ENCODE peak calls at places on chromosomes 5 and 9, in four cellular contexts. R, B, V and E are unnamed samples. For H3K27me3, the result is how much of the 10 kb centered on the place peaks cover.

GRCh38 chr9:16138961-16139441 is 586.2 kb downstream of the CCDC171 start:
- DNase-seq in V (peak), B (no peak), R (no peak), E (no peak)

GRCh38 chr5:523658-524441 is 399 bp downstream of the SLC9A3 start:
- DNase-seq in R (no peak), B (peak), V (no peak), E (no peak)

GRCh38 chr5:132280371-132281240 is 13.6 kb upstream of the SLC22A4 start:
- DNase-seq in B (no peak), V (no peak), R (no peak), E (no peak)

GRCh38 chr5:172877496-172878260 is 43.6 kb downstream of the ERGIC1 start:
- DNase-seq in V (no peak), B (no peak), R (no peak), E (no peak)

GRCh38 chr5:148033138-148033537 is 30.6 kb upstream of the SPINK5 start:
- DNase-seq in B (no peak), R (no peak), V (no peak), E (peak)

GRCh38 chr9:9222730-9223129 is 1390.1 kb downstream of the PTPRD start:
- DNase-seq in V (no peak), B (no peak), R (no peak), E (no peak)

GRCh38 chr9:107827304-107827703 is 337.7 kb upstream of the KLF4 start:
- DNase-seq in R (no peak), V (no peak), B (no peak), E (no peak)

GRCh38 chr5:131357739-131358561 is 94.1 kb downstream of the CDC42SE2 start:
- DNase-seq in B (no peak), V (no peak), R (no peak), E (peak)

GRCh38 chr5:68070641-68071191 is 144.8 kb upstream of the PIK3R1 start:
- DNase-seq in R (no peak), V (no peak), B (no peak), E (no peak)

GRCh38 chr9:26863074-26863473 is 29.5 kb downstream of the CAAP1 start:
- DNase-seq in R (no peak), V (peak), B (peak), E (no peak)

GRCh38 chr9:35749515-35750255 is 598 bp downstream of the RGP1 start:
- DNase-seq in V (no peak), R (peak), B (peak), E (peak)

GRCh38 chr9:83281306-83282255 is 218.6 kb upstream of the RASEF start:
- DNase-seq in B (no peak), R (peak), V (peak), E (peak)

GRCh38 chr5:45796959-45797553 is 100.9 kb upstream of the HCN1 start:
- DNase-seq in V (no peak), R (no peak), B (peak), E (no peak)

GRCh38 chr5:74099538-74099937 is 473.5 kb downstream of the ARHGEF28 start:
- DNase-seq in V (no peak), R (no peak), B (no peak), E (no peak)

GRCh38 chr5:35813456-35813855 is 43.2 kb upstream of the IL7R start:
- DNase-seq in R (no peak), V (no peak), B (no peak), E (no peak)

GRCh38 chr9:93300175-93300572 is 116.2 kb downstream of the WNK2 start:
- DNase-seq in V (no peak), B (no peak), R (no peak), E (no peak)

GRCh38 chr5:135019314-135019713 is 14.7 kb downstream of the PITX1 start:
- DNase-seq in B (no peak), V (no peak), R (no peak), E (no peak)

GRCh38 chr5:76386360-76386759 is 16.7 kb upstream of the IQGAP2 start:
- DNase-seq in V (no peak), B (no peak), R (peak), E (no peak)

GRCh38 chr5:179916523-179916922 is 8.8 kb upstream of the TBC1D9B start:
- DNase-seq in R (no peak), V (no peak), B (peak), E (no peak)

GRCh38 chr9:106634641-106635040 is 228.3 kb upstream of the ZNF462 start:
- DNase-seq in V (no peak), R (no peak), B (no peak), E (no peak)

GRCh38 chr9:93458702-93459101 is 5.3 kb upstream of the FAM120AOS start:
- DNase-seq in V (peak), B (no peak), R (no peak), E (peak)

GRCh38 chr9:38036359-38037084 is 32.5 kb downstream of the SHB start:
- DNase-seq in B (no peak), V (peak), R (no peak), E (peak)

GRCh38 chr5:1446602-1447343 is 1.5 kb upstream of the SLC6A3 start:
- DNase-seq in R (no peak), B (peak), V (no peak), E (no peak)

GRCh38 chr5:112407666-112408065 is 11.4 kb downstream of the EPB41L4A start:
- DNase-seq in R (no peak), V (no peak), B (no peak), E (no peak)

GRCh38 chr5:93602261-93603149 is 19.5 kb downstream of the NR2F1 start:
- DNase-seq in B (peak), V (no peak), R (no peak), E (no peak)

GRCh38 chr9:27471789-27472585 is 52.1 kb upstream of the IFNK start:
- DNase-seq in V (no peak), B (no peak), R (no peak), E (no peak)

GRCh38 chr9:129733632-129733953 is 19.2 kb downstream of the PTGES start:
- DNase-seq in V (no peak), B (no peak), R (no peak), E (no peak)

GRCh38 chr5:85556464-85556863 is 1061.3 kb upstream of the COX7C start:
- DNase-seq in R (no peak), V (no peak), B (no peak), E (no peak)

GRCh38 chr9:81534138-81534865 is 155.0 kb downstream of the TLE1 start:
- DNase-seq in R (no peak), B (peak), V (no peak), E (peak)

GRCh38 chr9:133090752-133091325 is 29.1 kb downstream of the CEL start:
- DNase-seq in V (no peak), R (no peak), B (no peak), E (no peak)

GRCh38 chr9:76873056-76873792 is 32.7 kb downstream of the PRUNE2 start:
- DNase-seq in V (peak), R (no peak), B (peak), E (no peak)
- H3K4me3 ChIP-seq in V (no peak), R (no peak), B (peak), E (no peak)

GRCh38 chr5:52692039-52692438 is 95.7 kb upstream of the ITGA1 start:
- DNase-seq in R (no peak), V (no peak), B (no peak), E (peak)

GRCh38 chr5:52690236-52690685 is 97.5 kb upstream of the ITGA1 start:
- DNase-seq in V (peak), R (no peak), B (no peak), E (no peak)

GRCh38 chr5:52692618-52693017 is 95.1 kb upstream of the ITGA1 start:
- DNase-seq in R (no peak), B (no peak), V (no peak), E (no peak)

GRCh38 chr5:52693836-52694235 is 93.9 kb upstream of the ITGA1 start:
- DNase-seq in B (no peak), V (no peak), R (no peak), E (no peak)

GRCh38 chr5:52693279-52693678 is 94.4 kb upstream of the ITGA1 start:
- DNase-seq in R (peak), V (peak), B (peak), E (peak)
- TF ChIP-seq CTCF in R (no peak), V (peak), B (peak), E (peak)

GRCh38 chr5:44387391-44387790 is 1.8 kb downstream of the FGF10 start:
- DNase-seq in B (peak), R (no peak), V (no peak), E (no peak)
- H3K27me3 ChIP-seq in B (half or more), R (under half), V (under half), E (under half)

DNA sequence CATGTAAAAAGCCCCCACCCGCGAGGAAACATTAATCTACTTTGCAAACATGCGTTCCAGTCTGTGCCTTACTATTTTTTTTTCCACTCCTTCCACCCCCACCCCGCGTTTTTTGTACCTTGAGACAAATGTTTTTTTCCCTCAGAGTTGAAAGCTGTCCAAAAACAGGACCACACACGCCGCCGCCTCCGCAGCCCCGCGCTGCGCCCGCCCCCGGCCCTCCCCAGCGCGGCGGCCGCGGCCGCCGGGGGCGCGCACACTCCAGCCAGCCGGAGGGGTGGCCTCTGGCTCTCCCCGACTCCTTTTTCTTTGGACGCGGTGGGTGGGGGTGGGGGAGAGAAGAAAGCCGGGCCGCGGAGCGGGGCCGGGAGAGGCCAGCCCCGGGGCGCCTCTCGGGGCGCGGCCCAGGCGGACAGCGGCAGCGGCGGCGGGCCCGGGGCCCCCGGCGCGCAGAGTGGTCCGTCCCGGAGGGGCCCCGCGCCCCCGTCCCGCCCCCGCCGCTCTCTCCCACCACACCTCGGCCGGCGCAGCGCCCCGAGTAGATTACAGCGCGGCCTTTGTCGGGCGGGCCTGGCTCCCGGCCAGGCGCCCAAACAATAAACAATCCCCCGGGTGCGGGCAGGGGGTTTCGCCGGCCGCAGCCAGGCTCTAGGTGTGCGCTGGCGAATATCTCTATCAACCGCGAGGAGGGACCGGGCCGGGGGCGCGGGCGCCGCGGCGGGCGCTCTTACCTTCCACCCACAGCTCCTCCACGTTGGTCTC is 10.9 kb downstream of the PTCH1 start:
- DNase-seq in B (peak), R (peak), V (peak), E (peak)
- H3K4me3 ChIP-seq in B (peak), R (peak), V (peak), E (peak)

DNA sequence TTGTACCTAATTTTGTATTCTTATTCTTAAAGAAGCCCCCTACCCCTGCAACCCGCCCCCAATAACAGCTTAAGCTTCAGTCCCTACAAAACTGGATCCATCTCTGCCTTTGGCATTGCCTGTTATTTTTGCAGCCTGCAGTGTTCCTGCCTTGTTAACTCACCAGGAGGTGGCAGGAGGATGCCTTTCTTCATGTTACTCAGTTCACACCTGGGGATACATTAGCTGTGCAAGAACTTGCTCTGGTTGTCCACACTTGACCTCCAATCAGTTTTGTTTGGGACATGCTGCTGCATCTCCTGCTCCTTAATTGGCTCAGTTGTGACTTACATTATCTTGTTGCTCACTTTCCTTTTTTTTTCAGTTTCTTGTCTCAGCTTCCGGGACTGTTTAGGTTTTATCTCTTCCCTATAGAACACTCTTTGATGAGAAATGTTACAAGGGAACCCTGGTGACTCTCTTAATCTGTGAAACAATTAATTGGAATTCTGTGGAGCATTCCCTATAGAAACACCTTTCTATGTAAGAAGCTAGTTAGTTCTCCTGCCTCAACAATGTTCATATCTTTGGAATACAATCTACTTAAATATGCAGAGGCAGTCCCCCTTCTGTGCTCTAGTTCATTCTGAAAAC is 467.7 kb upstream of the ACO1 start:
- DNase-seq in B (peak), R (no peak), V (no peak), E (peak)
- TF ChIP-seq CTCF in B (peak), R (no peak), V (no peak), E (peak)